ENCODE peak calls at places on chromosome 18, in four cellular contexts. One of them, this sample, is unnamed.

GRCh38 chr18:68428026-68428425 is 286.9 kb downstream of the TMX3 start:
- DNase-seq in left lung: no peak
- DNase-seq in Peyer's patch: no peak
- DNase-seq in neuronal stem cell: no peak
- DNase-seq in this sample: peak

GRCh38 chr18:48200631-48201336 is 208.4 kb downstream of the ZBTB7C start:
- DNase-seq in Peyer's patch: no peak
- DNase-seq in left lung: no peak
- DNase-seq in neuronal stem cell: no peak
- DNase-seq in this sample: no peak

GRCh38 chr18:3966985-3967856 is 487.9 kb downstream of the DLGAP1 start:
- DNase-seq in left lung: no peak
- DNase-seq in neuronal stem cell: no peak
- DNase-seq in Peyer's patch: no peak
- DNase-seq in this sample: no peak

GRCh38 chr18:79278896-79279295 is 116.8 kb upstream of the NFATC1 start:
- DNase-seq in left lung: no peak
- DNase-seq in neuronal stem cell: no peak
- DNase-seq in Peyer's patch: no peak
- DNase-seq in this sample: no peak

GRCh38 chr18:23073996-23074606 is 61.2 kb upstream of the CABLES1 start:
- DNase-seq in neuronal stem cell: no peak
- DNase-seq in left lung: no peak
- DNase-seq in Peyer's patch: no peak
- DNase-seq in this sample: no peak

GRCh38 chr18:52422985-52423601 is 83.1 kb downstream of the DCC start:
- DNase-seq in neuronal stem cell: no peak
- DNase-seq in left lung: no peak
- DNase-seq in Peyer's patch: no peak
- DNase-seq in this sample: peak

GRCh38 chr18:67509711-67510110 is 6.8 kb downstream of the DSEL start:
- DNase-seq in Peyer's patch: no peak
- DNase-seq in left lung: no peak
- DNase-seq in neuronal stem cell: no peak
- DNase-seq in this sample: no peak

GRCh38 chr18:47883771-47884413 is 46.6 kb downstream of the SMAD2 start:
- DNase-seq in Peyer's patch: no peak
- DNase-seq in left lung: no peak
- DNase-seq in neuronal stem cell: no peak
- DNase-seq in this sample: no peak

GRCh38 chr18:74972354-74972753 is 236.6 kb downstream of the PTGR3 start:
- DNase-seq in Peyer's patch: no peak
- DNase-seq in neuronal stem cell: no peak
- DNase-seq in left lung: no peak
- DNase-seq in this sample: no peak

GRCh38 chr18:35588995-35589394 is 7.5 kb downstream of the GALNT1 start:
- DNase-seq in left lung: no peak
- DNase-seq in Peyer's patch: no peak
- DNase-seq in neuronal stem cell: no peak
- DNase-seq in this sample: no peak

GRCh38 chr18:73047688-73048087 is 179.9 kb upstream of the NETO1 start:
- DNase-seq in Peyer's patch: no peak
- DNase-seq in left lung: no peak
- DNase-seq in neuronal stem cell: no peak
- DNase-seq in this sample: no peak

GRCh38 chr18:36828157-36828629 is 609 bp downstream of the TPGS2 start:
- DNase-seq in neuronal stem cell: peak
- DNase-seq in Peyer's patch: no peak
- DNase-seq in left lung: no peak
- DNase-seq in this sample: no peak

GRCh38 chr18:48932462-48932818 is 18.3 kb downstream of the SMAD7 start:
- DNase-seq in left lung: no peak
- DNase-seq in neuronal stem cell: no peak
- DNase-seq in Peyer's patch: no peak
- DNase-seq in this sample: no peak

GRCh38 chr18:36786686-36787085 is 42.1 kb downstream of the TPGS2 start:
- DNase-seq in neuronal stem cell: no peak
- DNase-seq in Peyer's patch: no peak
- DNase-seq in left lung: no peak
- DNase-seq in this sample: no peak

GRCh38 chr18:2146092-2146491 is 425.2 kb downstream of the METTL4 start:
- DNase-seq in neuronal stem cell: no peak
- DNase-seq in left lung: no peak
- DNase-seq in Peyer's patch: no peak
- DNase-seq in this sample: no peak

GRCh38 chr18:12862467-12862866 is 21.6 kb downstream of the PTPN2 start:
- DNase-seq in left lung: no peak
- DNase-seq in neuronal stem cell: no peak
- DNase-seq in Peyer's patch: peak
- DNase-seq in this sample: no peak

GRCh38 chr18:35753306-35753910 is 171.9 kb downstream of the GALNT1 start:
- DNase-seq in neuronal stem cell: no peak
- DNase-seq in left lung: no peak
- DNase-seq in Peyer's patch: no peak
- DNase-seq in this sample: no peak

GRCh38 chr18:62957885-62958472 is 242.6 kb downstream of the PHLPP1 start:
- DNase-seq in left lung: no peak
- DNase-seq in neuronal stem cell: peak
- DNase-seq in Peyer's patch: no peak
- DNase-seq in this sample: no peak

GRCh38 chr18:36015629-36016028 is 43.1 kb downstream of the RMP24 start:
- DNase-seq in left lung: no peak
- DNase-seq in neuronal stem cell: no peak
- DNase-seq in Peyer's patch: no peak
- DNase-seq in this sample: no peak

GRCh38 chr18:24530630-24531111 is 70.2 kb downstream of the HRH4 start:
- DNase-seq in Peyer's patch: no peak
- DNase-seq in left lung: no peak
- DNase-seq in neuronal stem cell: no peak
- DNase-seq in this sample: no peak

GRCh38 chr18:6280344-6280743 is 134.4 kb downstream of the L3MBTL4 start:
- DNase-seq in left lung: no peak
- DNase-seq in Peyer's patch: no peak
- DNase-seq in neuronal stem cell: no peak
- DNase-seq in this sample: no peak

GRCh38 chr18:61896767-61897166 is 4.0 kb upstream of the RNF152 start:
- DNase-seq in neuronal stem cell: peak
- DNase-seq in Peyer's patch: no peak
- DNase-seq in left lung: no peak
- DNase-seq in this sample: no peak

GRCh38 chr18:55244520-55244919 is 285.3 kb upstream of the CCDC68 start:
- DNase-seq in neuronal stem cell: no peak
- DNase-seq in Peyer's patch: no peak
- DNase-seq in left lung: no peak
- DNase-seq in this sample: no peak